ENCODE peak calls at places on chromosomes 3 and 15, in ten cellular contexts. P, Y, L, J, T, W, D, F, E and X are unnamed samples.

GRCh38 chr3:156792114-156792513 is 34.0 kb upstream of the LEKR1 start:
- DNase-seq in P (no peak), Y (no peak), L (no peak), J (no peak), T (no peak), W (no peak), D (no peak), F (no peak), E (no peak), X (no peak)

GRCh38 chr3:146339262-146339808 is 88.4 kb upstream of the PLSCR4 start:
- DNase-seq in P (no peak), Y (no peak), L (no peak), J (no peak), T (no peak), W (no peak), D (no peak), F (no peak), E (no peak), X (no peak)

GRCh38 chr3:184354740-184355139 is 6.7 kb downstream of the CLCN2 start:
- DNase-seq in P (no peak), Y (no peak), L (no peak), J (no peak), T (no peak), W (no peak), D (no peak), F (no peak), E (no peak), X (no peak)

GRCh38 chr3:72447059-72447946 is 400.9 kb downstream of the SHQ1 start:
- DNase-seq in P (peak), Y (peak), L (peak), J (peak), T (peak), W (peak), D (peak), F (peak), E (peak), X (peak)

GRCh38 chr3:149753717-149754116 is 1.4 kb upstream of the COMMD2 start:
- DNase-seq in P (no peak), Y (no peak), L (no peak), J (no peak), T (no peak), W (no peak), D (no peak), F (no peak), E (no peak), X (no peak)

GRCh38 chr3:46467562-46467961 is 2.9 kb upstream of the LTF start:
- DNase-seq in P (no peak), Y (no peak), L (no peak), J (no peak), T (no peak), W (no peak), D (peak), F (no peak), E (no peak), X (no peak)

GRCh38 chr15:80695911-80696651 is 971 bp downstream of the ABHD17C start:
- DNase-seq in P (peak), Y (no peak), L (no peak), J (no peak), T (no peak), W (peak), D (peak), F (peak), E (peak), X (no peak)

GRCh38 chr3:34178415-34178814 is 380.0 kb downstream of the PDCD6IP start:
- DNase-seq in P (no peak), Y (no peak), L (no peak), J (no peak), T (no peak), W (no peak), D (no peak), F (no peak), E (no peak), X (no peak)

GRCh38 chr3:66178206-66178605 is 42.6 kb upstream of the SLC25A26 start:
- DNase-seq in P (no peak), Y (no peak), L (no peak), J (no peak), T (no peak), W (no peak), D (no peak), F (no peak), E (no peak), X (no peak)

GRCh38 chr15:38883987-38884386 is 319.4 kb upstream of the RASGRP1 start:
- DNase-seq in P (no peak), Y (no peak), L (peak), J (no peak), T (no peak), W (no peak), D (no peak), F (no peak), E (no peak), X (no peak)

GRCh38 chr3:154862265-154862664 is 217.9 kb upstream of the MME start:
- DNase-seq in P (no peak), Y (no peak), L (peak), J (no peak), T (no peak), W (no peak), D (no peak), F (no peak), E (peak), X (no peak)

GRCh38 chr3:134810052-134810435 is 15.0 kb downstream of the EPHB1 start:
- DNase-seq in P (no peak), Y (no peak), L (no peak), J (no peak), T (no peak), W (no peak), D (no peak), F (no peak), E (no peak), X (no peak)

GRCh38 chr15:100053476-100054121 is 288.2 kb downstream of the ADAMTS17 start:
- DNase-seq in P (no peak), Y (no peak), L (no peak), J (no peak), T (no peak), W (no peak), D (no peak), F (no peak), E (no peak), X (no peak)

GRCh38 chr3:172658344-172659245 is 52.3 kb downstream of the NCEH1 start:
- DNase-seq in P (no peak), Y (peak), L (peak), J (no peak), T (no peak), W (no peak), D (no peak), F (no peak), E (peak), X (no peak)

GRCh38 chr3:59246719-59247401 is 197.0 kb upstream of the CFAP20DC start:
- DNase-seq in P (no peak), Y (no peak), L (no peak), J (no peak), T (no peak), W (no peak), D (no peak), F (no peak), E (no peak), X (no peak)

GRCh38 chr3:17130956-17131355 is 246.2 kb downstream of the PLCL2 start:
- DNase-seq in P (no peak), Y (no peak), L (no peak), J (no peak), T (no peak), W (no peak), D (no peak), F (no peak), E (no peak), X (peak)

GRCh38 chr3:148748323-148748722 is 50.6 kb downstream of the AGTR1 start:
- DNase-seq in P (no peak), Y (no peak), L (no peak), J (no peak), T (no peak), W (no peak), D (no peak), F (no peak), E (no peak), X (no peak)

GRCh38 chr3:147380996-147381376 is 25.4 kb downstream of the ZIC4 start:
- DNase-seq in P (no peak), Y (no peak), L (no peak), J (no peak), T (no peak), W (no peak), D (no peak), F (no peak), E (no peak), X (no peak)

GRCh38 chr15:96245252-96245651 is 85.2 kb upstream of the NR2F2 start:
- DNase-seq in P (no peak), Y (no peak), L (no peak), J (no peak), T (no peak), W (no peak), D (no peak), F (no peak), E (no peak), X (no peak)

GRCh38 chr15:32784571-32784970 is 66.8 kb downstream of the GREM1 start:
- DNase-seq in P (no peak), Y (no peak), L (peak), J (no peak), T (no peak), W (no peak), D (no peak), F (no peak), E (no peak), X (no peak)

GRCh38 chr3:29606416-29606815 is 325.5 kb downstream of the RBMS3 start:
- DNase-seq in P (no peak), Y (no peak), L (no peak), J (no peak), T (no peak), W (no peak), D (no peak), F (no peak), E (no peak), X (no peak)

GRCh38 chr15:34001536-34001935 is 33.2 kb downstream of the CHRM5 start:
- DNase-seq in P (no peak), Y (no peak), L (peak), J (no peak), T (no peak), W (no peak), D (no peak), F (no peak), E (no peak), X (no peak)

DNA sequence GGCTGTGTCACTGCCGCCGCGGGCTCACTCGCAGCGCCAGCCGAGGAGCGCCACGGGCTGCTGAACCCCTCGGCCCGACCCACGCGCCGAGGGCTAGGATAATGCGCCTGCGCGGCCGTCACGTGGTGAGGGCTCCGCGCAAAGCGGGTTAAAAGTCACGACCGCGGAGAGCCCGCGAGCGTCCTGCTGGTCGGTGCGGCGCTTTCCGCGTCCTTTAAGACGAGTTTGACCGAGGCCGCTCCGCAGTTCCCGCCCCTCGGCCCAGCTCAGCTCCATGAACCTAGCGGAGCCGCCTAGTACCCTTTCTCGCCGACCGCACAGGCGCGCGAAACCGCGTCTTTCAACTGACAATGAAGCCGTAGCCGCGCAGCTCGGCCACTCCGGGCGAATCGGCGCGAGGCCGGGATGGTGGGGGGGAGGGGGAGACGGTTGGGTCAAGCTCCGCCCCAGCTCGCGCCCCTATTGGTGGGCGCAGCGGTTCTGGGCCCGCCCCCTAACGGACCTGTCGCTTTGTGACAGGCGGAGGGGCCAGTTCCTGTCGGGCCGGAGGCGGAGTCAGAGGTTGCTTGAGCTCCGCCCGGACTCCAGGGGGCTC is 636 bp upstream of the STT3B start:
- DNase-seq in P (peak), Y (peak), L (peak), J (peak), T (peak), W (peak), D (peak), F (peak), E (peak), X (peak)
- TF ChIP-seq CTCF in P (no peak), Y (no peak), L (no peak), J (no peak), T (peak), W (no peak), D (no peak), F (no peak), E (no peak), X (no peak)

DNA sequence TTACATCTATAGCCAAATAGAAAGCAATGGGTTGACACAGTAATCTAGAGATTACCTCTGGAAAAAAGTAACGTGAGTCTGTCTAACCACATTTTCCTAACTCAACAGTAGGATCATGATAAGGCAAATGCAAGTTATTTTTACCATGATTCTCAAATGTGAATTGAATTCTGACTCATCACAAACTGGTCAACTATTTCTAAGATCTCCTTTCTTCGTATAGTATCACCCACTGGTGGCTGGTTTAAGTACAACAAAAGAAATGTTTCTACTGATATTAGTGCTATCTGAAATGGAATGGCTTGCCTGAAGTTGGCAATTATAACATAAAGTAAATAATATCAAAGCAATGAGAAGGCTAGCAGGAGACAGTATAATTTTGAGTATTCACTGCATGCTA is 102.2 kb downstream of the ABI3BP start:
- DNase-seq in P (no peak), Y (no peak), L (no peak), J (no peak), T (no peak), W (no peak), D (no peak), F (no peak), E (peak), X (no peak)
- TF ChIP-seq CTCF in P (no peak), Y (peak), L (peak), J (peak), T (peak), W (peak), D (no peak), F (peak), E (peak), X (no peak)

DNA sequence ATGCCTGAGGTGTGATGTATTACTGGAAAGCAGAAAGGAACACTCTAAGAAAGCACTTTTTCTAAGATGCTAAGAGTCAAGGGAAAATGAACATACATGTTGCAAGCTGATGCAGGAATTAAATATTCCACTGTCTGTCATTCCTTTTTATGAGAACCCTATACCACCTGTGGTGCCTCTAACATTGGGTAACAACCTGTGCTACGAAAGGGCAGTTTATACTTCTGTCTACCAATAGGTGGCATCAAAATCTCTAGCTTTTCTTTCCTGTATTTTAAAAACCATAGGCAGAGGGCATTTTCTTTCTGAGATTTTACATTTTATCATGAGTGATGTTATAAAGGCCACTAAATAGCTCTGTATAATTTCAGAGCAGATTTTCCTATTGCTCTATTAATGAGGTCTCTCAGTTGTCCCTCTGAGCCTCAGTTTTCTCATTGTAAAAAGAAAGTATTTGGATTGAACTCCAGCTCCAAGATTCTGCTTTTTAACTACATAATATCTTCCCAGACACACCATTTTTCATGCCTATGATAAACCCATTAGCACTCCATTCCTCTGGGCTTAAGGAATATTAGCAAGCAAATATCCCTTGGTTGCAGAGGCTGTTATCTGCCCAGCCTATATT is 3.5 kb upstream of the CPNE4 start:
- DNase-seq in P (no peak), Y (no peak), L (no peak), J (no peak), T (no peak), W (no peak), D (no peak), F (peak), E (peak), X (no peak)
- TF ChIP-seq CTCF in P (no peak), Y (peak), L (peak), J (peak), T (peak), W (peak), D (peak), F (peak), E (peak), X (peak)

GRCh38 chr3:55899887-55900286 is 412.8 kb upstream of the WNT5A start:
- DNase-seq in P (no peak), Y (no peak), L (no peak), J (no peak), T (no peak), W (no peak), D (no peak), F (peak), E (peak), X (no peak)
- TF ChIP-seq CTCF in P (no peak), Y (no peak), L (peak), J (no peak), T (peak), W (no peak), D (no peak), F (peak), E (peak), X (peak)

GRCh38 chr3:32913790-32914446 is 37.5 kb upstream of the CCR4 start:
- DNase-seq in P (no peak), Y (no peak), L (peak), J (no peak), T (no peak), W (peak), D (no peak), F (no peak), E (peak), X (no peak)
- TF ChIP-seq CTCF in P (no peak), Y (no peak), L (peak), J (no peak), T (no peak), W (no peak), D (no peak), F (no peak), E (no peak), X (peak)

GRCh38 chr15:31145271-31145911 is 43.9 kb upstream of the TRPM1 start:
- DNase-seq in P (no peak), Y (no peak), L (no peak), J (no peak), T (no peak), W (no peak), D (no peak), F (no peak), E (peak), X (no peak)
- TF ChIP-seq CTCF in P (no peak), Y (peak), L (peak), J (no peak), T (peak), W (no peak), D (no peak), F (peak), E (no peak), X (peak)

DNA sequence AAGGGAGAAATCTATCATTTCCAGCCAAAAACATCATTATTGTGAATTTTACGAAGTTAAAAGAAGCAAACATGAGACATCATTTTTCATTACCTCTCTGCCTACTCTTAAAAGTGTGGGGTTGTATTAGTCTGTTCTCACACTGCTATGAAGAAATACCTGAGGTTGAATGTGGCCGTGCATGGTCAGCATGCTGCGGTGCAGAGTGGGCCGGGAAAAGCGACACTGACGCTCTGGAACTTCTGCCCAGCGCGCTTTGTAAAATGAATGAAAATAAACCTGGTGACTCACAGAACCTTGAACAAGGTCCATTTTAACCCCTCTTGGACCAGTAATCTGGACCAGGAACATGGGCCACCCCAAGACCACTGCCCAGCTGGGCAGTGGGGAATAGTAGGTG is 31.0 kb upstream of the DNAJC13 start:
- DNase-seq in P (no peak), Y (no peak), L (no peak), J (no peak), T (no peak), W (no peak), D (no peak), F (no peak), E (no peak), X (no peak)
- TF ChIP-seq CTCF in P (no peak), Y (no peak), L (no peak), J (no peak), T (no peak), W (no peak), D (no peak), F (no peak), E (no peak), X (no peak)